ENCODE peak calls at places on chromosomes 4 and X, in four cellular contexts. L is HepG2, Z is hepatocyte, V is K562. W is an unnamed sample.

GRCh38 chr4:88409206-88409605 is 30.6 kb downstream of the HERC6 start:
- DNase-seq in L (no peak), V (no peak), Z (no peak), W (no peak)

GRCh38 chrX:107597791-107598190 is 30.5 kb upstream of the PRPS1 start:
- DNase-seq in V (no peak), Z (no peak), L (no peak), W (no peak)

GRCh38 chr4:7383251-7383650 is 51.5 kb downstream of the PSAPL1 start:
- DNase-seq in L (no peak), V (no peak), Z (no peak), W (no peak)

GRCh38 chr4:19224820-19225219 is 1026.9 kb upstream of the SLIT2 start:
- DNase-seq in L (no peak), Z (peak; percentile 56), V (no peak), W (no peak)

GRCh38 chr4:72109364-72109763 is 77.6 kb downstream of the NPFFR2 start:
- DNase-seq in L (no peak), V (no peak), Z (no peak), W (no peak)

GRCh38 chrX:150162141-150162540 is 201.0 kb upstream of the MAMLD1 start:
- DNase-seq in Z (no peak), V (no peak), L (no peak), W (no peak)

GRCh38 chr4:21034728-21035127 is 334.5 kb downstream of the PACRGL start:
- DNase-seq in Z (no peak), V (no peak), L (no peak), W (no peak)

GRCh38 chr4:65893957-65894755 is 223.9 kb upstream of the EPHA5 start:
- DNase-seq in Z (no peak), V (no peak), L (no peak), W (no peak)

GRCh38 chr4:25769251-25769650 is 93.5 kb downstream of the SEL1L3 start:
- DNase-seq in Z (no peak), L (no peak), V (no peak), W (no peak)

GRCh38 chr4:80173841-80174240 is 23.5 kb upstream of the PRDM8 start:
- DNase-seq in V (no peak), L (no peak), Z (no peak), W (no peak)

GRCh38 chr4:61152433-61152832 is 47.7 kb upstream of the ADGRL3 start:
- DNase-seq in V (no peak), L (no peak), Z (no peak), W (no peak)

GRCh38 chr4:180141734-180142133 is 2101.5 kb upstream of the TENM3 start:
- DNase-seq in V (no peak), Z (no peak), L (no peak), W (no peak)

GRCh38 chr4:22427676-22428075 is 88.2 kb downstream of the ADGRA3 start:
- DNase-seq in L (no peak), V (no peak), Z (no peak), W (no peak)

GRCh38 chrX:40166582-40166981 is 68.8 kb upstream of the BCOR start:
- DNase-seq in Z (peak; percentile 50), L (no peak), V (no peak), W (no peak)

GRCh38 chrX:101488796-101489195 is 3.5 kb downstream of the ARMCX4 start:
- DNase-seq in V (no peak), L (no peak), Z (no peak), W (no peak)

DNA sequence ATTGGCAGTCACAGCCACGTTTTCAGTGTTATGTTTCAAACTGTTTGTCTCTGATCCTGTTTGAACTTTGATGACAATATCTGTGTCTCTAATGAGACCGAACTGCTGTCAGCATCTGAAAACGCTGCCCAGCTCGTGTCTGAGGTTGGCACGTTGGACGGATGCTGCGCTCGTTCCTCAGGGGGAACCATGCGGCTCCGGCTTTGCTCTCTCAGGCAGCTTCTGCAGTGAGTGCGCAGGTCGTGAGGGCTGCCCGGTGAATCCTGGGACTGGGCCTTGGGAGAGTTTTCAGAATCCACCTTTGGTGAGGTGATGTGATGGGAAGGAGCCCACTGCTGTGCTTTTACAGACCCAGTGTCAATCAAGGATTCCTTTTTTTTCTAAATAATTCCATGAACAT is 58.4 kb upstream of the SORBS2 start:
- DNase-seq in L (no peak), V (no peak), Z (no peak), W (no peak)
- H2AFZ ChIP-seq in L (no peak overlapping the region), V (no peak overlapping the region), Z (no peak overlapping the region), W (no peak overlapping the region)

GRCh38 chr4:168553714-168554370 is 57.0 kb downstream of the PALLD start:
- DNase-seq in L (no peak), V (no peak), Z (no peak), W (no peak)

GRCh38 chr4:168549145-168549544 is 52.3 kb downstream of the PALLD start:
- DNase-seq in V (no peak), L (no peak), Z (no peak), W (no peak)

GRCh38 chr4:168551211-168551610 is 54.4 kb downstream of the PALLD start:
- DNase-seq in L (no peak), Z (no peak), V (no peak), W (no peak)

GRCh38 chr4:168550071-168550766 is 53.4 kb downstream of the PALLD start:
- DNase-seq in L (no peak), Z (no peak), V (no peak), W (no peak)

DNA sequence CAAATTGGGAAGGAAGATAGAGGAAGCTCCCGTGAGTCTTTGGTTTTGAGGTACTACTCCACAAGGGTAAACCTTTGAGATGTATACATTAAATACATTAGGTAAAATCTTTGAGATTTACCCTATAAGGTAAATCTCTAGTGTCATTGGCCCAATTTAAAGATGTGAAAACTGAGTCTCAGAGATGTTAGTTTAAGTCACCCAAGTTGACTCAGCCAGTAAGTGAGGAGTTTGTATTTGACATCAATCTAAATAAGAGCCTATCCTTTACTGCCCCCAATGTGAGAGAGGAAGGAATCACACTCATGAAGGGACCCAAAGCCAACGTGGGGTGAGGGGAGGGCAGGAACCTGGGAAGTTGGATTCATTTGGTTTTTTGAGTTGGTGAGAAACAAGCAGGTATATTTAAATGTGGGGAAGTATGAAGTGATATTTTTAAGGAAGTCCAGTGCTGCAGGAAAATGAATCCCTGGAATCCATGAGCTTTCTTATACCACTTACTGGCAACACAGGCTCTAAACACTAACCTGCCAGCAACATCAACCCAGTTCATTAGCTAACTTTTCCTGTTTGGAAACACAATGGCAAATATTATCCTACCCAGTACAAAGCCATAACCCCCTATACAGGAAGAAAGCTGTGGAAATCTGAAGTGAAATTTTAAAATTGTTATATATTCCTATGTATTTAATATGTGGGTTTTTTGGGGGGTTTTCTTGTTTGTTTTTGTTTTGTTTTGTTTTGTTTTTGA is 55.3 kb downstream of the PALLD start:
- DNase-seq in Z (no peak), L (peak; percentile 2), V (no peak), W (peak; percentile 7)
- TF ChIP-seq CTCF in Z (no peak), L (no peak), V (peak; percentile 32), W (peak; percentile 57)

GRCh38 chr4:125582302-125582701 is 267.5 kb downstream of the FAT4 start:
- DNase-seq in L (no peak), V (no peak), Z (no peak), W (no peak)
- H2AFZ ChIP-seq in L (no peak overlapping the region), V (no peak overlapping the region), Z (no peak overlapping the region), W (no peak overlapping the region)

GRCh38 chrX:120768681-120769080 is 107.0 kb downstream of the CT47B1 start:
- DNase-seq in L (no peak), V (no peak), Z (no peak), W (no peak)

GRCh38 chrX:120773801-120774200 is 101.9 kb downstream of the CT47B1 start:
- DNase-seq in Z (no peak), V (no peak), L (no peak), W (no peak)

GRCh38 chrX:120768254-120768653 is 107.4 kb downstream of the CT47B1 start:
- DNase-seq in Z (no peak), V (no peak), L (no peak), W (no peak)

GRCh38 chrX:120774611-120775010 is 101.1 kb downstream of the CT47B1 start:
- DNase-seq in V (no peak), Z (no peak), L (no peak), W (no peak)

DNA sequence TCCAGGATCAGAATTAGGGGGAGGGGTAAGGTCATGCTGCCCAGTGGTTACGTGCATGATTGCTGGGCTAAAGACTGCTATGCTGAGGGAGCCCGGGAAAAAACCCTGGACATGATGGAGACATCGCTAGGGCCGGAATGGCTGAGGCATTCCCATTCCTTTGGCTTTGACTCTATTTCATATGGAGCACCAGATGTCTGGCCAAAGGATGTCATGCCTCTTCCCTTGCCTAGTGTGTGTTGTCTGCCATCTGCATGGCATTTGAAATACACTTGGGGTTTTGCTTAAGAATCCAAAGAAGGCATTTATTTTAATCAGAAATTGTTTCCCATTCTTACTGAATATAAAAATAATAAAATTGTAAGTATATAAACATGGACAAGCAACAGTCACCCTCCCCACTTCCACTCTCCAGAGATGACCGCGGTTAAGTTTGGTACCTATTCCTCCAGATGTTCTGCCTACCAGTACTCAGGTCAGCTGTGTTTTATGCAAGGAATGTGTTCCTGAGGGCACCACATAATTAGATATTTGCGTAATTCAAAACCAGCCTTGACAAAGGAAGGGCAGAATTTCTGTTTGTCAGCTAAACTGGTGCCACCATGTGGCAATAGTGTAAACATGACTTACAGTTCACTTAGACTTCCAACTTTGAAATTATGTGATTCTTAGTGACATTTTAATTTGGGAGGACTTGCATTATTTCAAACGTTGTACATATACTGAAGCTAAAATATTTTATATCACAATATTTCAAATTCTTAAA is 105.9 kb downstream of the CT47B1 start:
- DNase-seq in V (no peak), L (peak; percentile 59), Z (peak; percentile 31), W (peak; percentile 12)
- TF ChIP-seq CTCF in V (peak; percentile 48), L (peak; percentile 58), Z (peak; percentile 40), W (peak; percentile 58)